ENCODE peak calls at places on chromosomes 2 and 18, in ten cellular contexts. One of them, this sample, is unnamed.

GRCh38 chr2:241358470-241358869 is 2.4 kb downstream of the FARP2 start:
- DNase-seq in IMR-90: no peak
- DNase-seq in HCT116: no peak
- DNase-seq in adipocyte: no peak
- DNase-seq in naive thymus-derived CD4-positive, alpha-beta T cell: no peak
- DNase-seq in adrenal gland: no peak
- DNase-seq in A549: no peak
- DNase-seq in fibroblast of lung: no peak
- DNase-seq in Karpas-422: no peak
- DNase-seq in CD8-positive, alpha-beta T cell: no peak
- DNase-seq in this sample: no peak

GRCh38 chr2:89848763-89849162 is 1157.3 kb downstream of the RPIA start:
- DNase-seq in adipocyte: no peak
- DNase-seq in naive thymus-derived CD4-positive, alpha-beta T cell: no peak
- DNase-seq in Karpas-422: no peak
- DNase-seq in IMR-90: no peak
- DNase-seq in HCT116: no peak
- DNase-seq in adrenal gland: no peak
- DNase-seq in fibroblast of lung: no peak
- DNase-seq in CD8-positive, alpha-beta T cell: no peak
- DNase-seq in A549: no peak
- DNase-seq in this sample: no peak

GRCh38 chr2:74293191-74294065 is 49.8 kb downstream of the SLC4A5 start:
- DNase-seq in IMR-90: peak; percentile 6
- DNase-seq in A549: no peak
- DNase-seq in naive thymus-derived CD4-positive, alpha-beta T cell: no peak
- DNase-seq in CD8-positive, alpha-beta T cell: no peak
- DNase-seq in fibroblast of lung: no peak
- DNase-seq in adipocyte: no peak
- DNase-seq in adrenal gland: no peak
- DNase-seq in Karpas-422: no peak
- DNase-seq in HCT116: no peak
- DNase-seq in this sample: peak; percentile 5

GRCh38 chr18:48675912-48676311 is 137.1 kb downstream of the CTIF start:
- DNase-seq in adipocyte: no peak
- DNase-seq in adrenal gland: peak; percentile 11
- DNase-seq in CD8-positive, alpha-beta T cell: no peak
- DNase-seq in Karpas-422: no peak
- DNase-seq in naive thymus-derived CD4-positive, alpha-beta T cell: no peak
- DNase-seq in IMR-90: no peak
- DNase-seq in fibroblast of lung: no peak
- DNase-seq in A549: no peak
- DNase-seq in HCT116: no peak
- DNase-seq in this sample: no peak

GRCh38 chr2:112941753-112942653 is 31.0 kb downstream of the IL37 start:
- DNase-seq in adrenal gland: peak; percentile 70
- DNase-seq in fibroblast of lung: peak; percentile 77
- DNase-seq in Karpas-422: peak; percentile 90
- DNase-seq in naive thymus-derived CD4-positive, alpha-beta T cell: no peak
- DNase-seq in adipocyte: peak; percentile 88
- DNase-seq in IMR-90: peak; percentile 76
- DNase-seq in HCT116: peak; percentile 64
- DNase-seq in A549: peak; percentile 78
- DNase-seq in CD8-positive, alpha-beta T cell: peak; percentile 69
- DNase-seq in this sample: peak; percentile 76

GRCh38 chr2:119111115-119111975 is 47.2 kb downstream of the C1QL2 start:
- DNase-seq in adrenal gland: no peak
- DNase-seq in IMR-90: no peak
- DNase-seq in fibroblast of lung: no peak
- DNase-seq in naive thymus-derived CD4-positive, alpha-beta T cell: no peak
- DNase-seq in HCT116: peak; percentile 72
- DNase-seq in Karpas-422: no peak
- DNase-seq in A549: peak; percentile 9
- DNase-seq in adipocyte: no peak
- DNase-seq in CD8-positive, alpha-beta T cell: peak; percentile 35
- DNase-seq in this sample: peak; percentile 69

GRCh38 chr18:48569139-48569914 is 30.5 kb downstream of the CTIF start:
- DNase-seq in Karpas-422: no peak
- DNase-seq in CD8-positive, alpha-beta T cell: no peak
- DNase-seq in naive thymus-derived CD4-positive, alpha-beta T cell: no peak
- DNase-seq in adrenal gland: no peak
- DNase-seq in fibroblast of lung: no peak
- DNase-seq in adipocyte: no peak
- DNase-seq in HCT116: no peak
- DNase-seq in A549: no peak
- DNase-seq in IMR-90: no peak
- DNase-seq in this sample: no peak

GRCh38 chr2:133004623-133005022 is 334.6 kb upstream of the LYPD1 start:
- DNase-seq in naive thymus-derived CD4-positive, alpha-beta T cell: no peak
- DNase-seq in adipocyte: no peak
- DNase-seq in fibroblast of lung: no peak
- DNase-seq in A549: no peak
- DNase-seq in HCT116: no peak
- DNase-seq in CD8-positive, alpha-beta T cell: no peak
- DNase-seq in IMR-90: no peak
- DNase-seq in Karpas-422: no peak
- DNase-seq in adrenal gland: no peak
- DNase-seq in this sample: no peak

DNA sequence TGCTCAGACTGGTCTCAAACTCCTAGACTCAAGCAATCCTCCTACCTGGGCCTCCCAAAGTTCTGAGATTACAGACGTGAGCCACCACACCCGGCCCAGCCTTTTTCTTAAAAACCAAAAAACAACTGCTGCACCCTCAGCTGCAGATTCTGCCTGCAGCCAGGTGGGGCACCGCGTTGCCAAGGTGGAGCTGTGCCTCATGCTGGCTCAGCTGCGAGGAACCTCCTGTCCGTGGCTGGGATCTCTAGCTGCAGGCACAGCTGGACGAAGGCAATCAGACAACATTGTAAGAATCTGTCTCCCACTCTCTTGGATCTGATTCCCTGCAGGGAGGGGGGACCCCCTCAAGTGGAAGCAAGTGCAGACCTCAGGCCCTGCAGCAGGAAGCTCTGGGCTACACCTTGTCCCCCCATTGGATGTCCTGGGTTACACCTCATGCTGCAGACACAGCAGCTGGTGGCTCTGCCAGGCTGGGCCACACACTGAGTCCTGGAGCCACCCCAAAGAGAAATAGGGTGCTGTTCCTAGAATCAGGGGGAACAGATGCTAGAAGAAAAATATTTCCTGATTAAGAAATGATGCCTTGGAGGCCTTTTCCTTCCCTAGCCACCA is 24.1 kb downstream of the CIDEA start:
- DNase-seq in IMR-90: peak; percentile 13
- DNase-seq in fibroblast of lung: peak; percentile 18
- DNase-seq in Karpas-422: peak; percentile 47
- DNase-seq in A549: no peak
- DNase-seq in adrenal gland: no peak
- DNase-seq in CD8-positive, alpha-beta T cell: no peak
- DNase-seq in naive thymus-derived CD4-positive, alpha-beta T cell: no peak
- DNase-seq in adipocyte: no peak
- DNase-seq in HCT116: no peak
- DNase-seq in this sample: peak; percentile 34
- H3K4me3 ChIP-seq in IMR-90: peak overlapping the region; percentile 45
- H3K4me3 ChIP-seq in fibroblast of lung: peak overlapping the region; percentile 52
- H3K4me3 ChIP-seq in Karpas-422: no peak overlapping the region
- H3K4me3 ChIP-seq in A549: no peak overlapping the region
- H3K4me3 ChIP-seq in adrenal gland: peak overlapping the region; percentile 27
- H3K4me3 ChIP-seq in CD8-positive, alpha-beta T cell: no peak overlapping the region
- H3K4me3 ChIP-seq in naive thymus-derived CD4-positive, alpha-beta T cell: no peak overlapping the region
- H3K4me3 ChIP-seq in adipocyte: peak overlapping the region; percentile 80
- H3K4me3 ChIP-seq in HCT116: no peak overlapping the region
- H3K4me3 ChIP-seq in this sample: no peak overlapping the region

GRCh38 chr18:74496508-74497307 is 545 bp downstream of the CNDP2 start:
- DNase-seq in Karpas-422: peak; percentile 79
- DNase-seq in IMR-90: peak; percentile 42
- DNase-seq in naive thymus-derived CD4-positive, alpha-beta T cell: peak; percentile 11
- DNase-seq in adrenal gland: peak; percentile 71
- DNase-seq in adipocyte: peak; percentile 74
- DNase-seq in A549: peak; percentile 51
- DNase-seq in CD8-positive, alpha-beta T cell: no peak
- DNase-seq in fibroblast of lung: peak; percentile 39
- DNase-seq in HCT116: peak; percentile 26
- DNase-seq in this sample: peak; percentile 6

GRCh38 chr18:74499633-74500032 is 3.5 kb downstream of the CNDP2 start:
- DNase-seq in Karpas-422: peak; percentile 84
- DNase-seq in naive thymus-derived CD4-positive, alpha-beta T cell: peak; percentile 46
- DNase-seq in HCT116: no peak
- DNase-seq in CD8-positive, alpha-beta T cell: peak; percentile 61
- DNase-seq in adipocyte: no peak
- DNase-seq in A549: no peak
- DNase-seq in fibroblast of lung: peak; percentile 58
- DNase-seq in adrenal gland: peak; percentile 71
- DNase-seq in IMR-90: no peak
- DNase-seq in this sample: peak; percentile 72

GRCh38 chr18:74498712-74499629 is 2.8 kb downstream of the CNDP2 start:
- DNase-seq in HCT116: no peak
- DNase-seq in naive thymus-derived CD4-positive, alpha-beta T cell: peak; percentile 76
- DNase-seq in adrenal gland: peak; percentile 31
- DNase-seq in IMR-90: no peak
- DNase-seq in A549: no peak
- DNase-seq in adipocyte: no peak
- DNase-seq in fibroblast of lung: peak; percentile 4
- DNase-seq in CD8-positive, alpha-beta T cell: peak; percentile 81
- DNase-seq in Karpas-422: peak; percentile 92
- DNase-seq in this sample: peak; percentile 39

GRCh38 chr18:74497308-74497640 is 1.1 kb downstream of the CNDP2 start:
- DNase-seq in fibroblast of lung: no peak
- DNase-seq in adrenal gland: no peak
- DNase-seq in adipocyte: no peak
- DNase-seq in naive thymus-derived CD4-positive, alpha-beta T cell: no peak
- DNase-seq in CD8-positive, alpha-beta T cell: no peak
- DNase-seq in IMR-90: no peak
- DNase-seq in A549: no peak
- DNase-seq in HCT116: no peak
- DNase-seq in Karpas-422: peak; percentile 62
- DNase-seq in this sample: peak; percentile 13

GRCh38 chr18:74497778-74498177 is 1.6 kb downstream of the CNDP2 start:
- DNase-seq in adipocyte: no peak
- DNase-seq in naive thymus-derived CD4-positive, alpha-beta T cell: no peak
- DNase-seq in CD8-positive, alpha-beta T cell: no peak
- DNase-seq in adrenal gland: no peak
- DNase-seq in IMR-90: no peak
- DNase-seq in A549: no peak
- DNase-seq in Karpas-422: peak; percentile 70
- DNase-seq in fibroblast of lung: no peak
- DNase-seq in HCT116: no peak
- DNase-seq in this sample: no peak
- H3K4me3 ChIP-seq in adipocyte: no peak overlapping the region
- H3K4me3 ChIP-seq in naive thymus-derived CD4-positive, alpha-beta T cell: no peak overlapping the region
- H3K4me3 ChIP-seq in CD8-positive, alpha-beta T cell: no peak overlapping the region
- H3K4me3 ChIP-seq in adrenal gland: no peak overlapping the region
- H3K4me3 ChIP-seq in IMR-90: no peak overlapping the region
- H3K4me3 ChIP-seq in A549: no peak overlapping the region
- H3K4me3 ChIP-seq in Karpas-422: peak overlapping the region; percentile 87
- H3K4me3 ChIP-seq in fibroblast of lung: no peak overlapping the region
- H3K4me3 ChIP-seq in HCT116: peak overlapping the region; percentile 76
- H3K4me3 ChIP-seq in this sample: no peak overlapping the region

GRCh38 chr18:12422936-12423335 is 15.2 kb downstream of the PRELID3A start:
- DNase-seq in HCT116: no peak
- DNase-seq in A549: peak; percentile 63
- DNase-seq in adipocyte: no peak
- DNase-seq in adrenal gland: no peak
- DNase-seq in Karpas-422: peak; percentile 79
- DNase-seq in IMR-90: no peak
- DNase-seq in CD8-positive, alpha-beta T cell: no peak
- DNase-seq in naive thymus-derived CD4-positive, alpha-beta T cell: no peak
- DNase-seq in fibroblast of lung: no peak
- DNase-seq in this sample: no peak

GRCh38 chr18:12423393-12423792 is 15.7 kb downstream of the PRELID3A start:
- DNase-seq in adipocyte: no peak
- DNase-seq in IMR-90: no peak
- DNase-seq in CD8-positive, alpha-beta T cell: no peak
- DNase-seq in HCT116: no peak
- DNase-seq in fibroblast of lung: no peak
- DNase-seq in A549: no peak
- DNase-seq in adrenal gland: no peak
- DNase-seq in Karpas-422: no peak
- DNase-seq in naive thymus-derived CD4-positive, alpha-beta T cell: no peak
- DNase-seq in this sample: no peak

GRCh38 chr18:12421732-12422131 is 14.0 kb downstream of the PRELID3A start:
- DNase-seq in A549: no peak
- DNase-seq in HCT116: no peak
- DNase-seq in Karpas-422: no peak
- DNase-seq in CD8-positive, alpha-beta T cell: no peak
- DNase-seq in naive thymus-derived CD4-positive, alpha-beta T cell: no peak
- DNase-seq in adrenal gland: no peak
- DNase-seq in IMR-90: no peak
- DNase-seq in adipocyte: no peak
- DNase-seq in fibroblast of lung: no peak
- DNase-seq in this sample: no peak

GRCh38 chr18:12423820-12424219 is 16.1 kb downstream of the PRELID3A start:
- DNase-seq in HCT116: no peak
- DNase-seq in A549: no peak
- DNase-seq in adipocyte: no peak
- DNase-seq in adrenal gland: no peak
- DNase-seq in CD8-positive, alpha-beta T cell: no peak
- DNase-seq in fibroblast of lung: no peak
- DNase-seq in Karpas-422: no peak
- DNase-seq in IMR-90: no peak
- DNase-seq in naive thymus-derived CD4-positive, alpha-beta T cell: no peak
- DNase-seq in this sample: no peak

DNA sequence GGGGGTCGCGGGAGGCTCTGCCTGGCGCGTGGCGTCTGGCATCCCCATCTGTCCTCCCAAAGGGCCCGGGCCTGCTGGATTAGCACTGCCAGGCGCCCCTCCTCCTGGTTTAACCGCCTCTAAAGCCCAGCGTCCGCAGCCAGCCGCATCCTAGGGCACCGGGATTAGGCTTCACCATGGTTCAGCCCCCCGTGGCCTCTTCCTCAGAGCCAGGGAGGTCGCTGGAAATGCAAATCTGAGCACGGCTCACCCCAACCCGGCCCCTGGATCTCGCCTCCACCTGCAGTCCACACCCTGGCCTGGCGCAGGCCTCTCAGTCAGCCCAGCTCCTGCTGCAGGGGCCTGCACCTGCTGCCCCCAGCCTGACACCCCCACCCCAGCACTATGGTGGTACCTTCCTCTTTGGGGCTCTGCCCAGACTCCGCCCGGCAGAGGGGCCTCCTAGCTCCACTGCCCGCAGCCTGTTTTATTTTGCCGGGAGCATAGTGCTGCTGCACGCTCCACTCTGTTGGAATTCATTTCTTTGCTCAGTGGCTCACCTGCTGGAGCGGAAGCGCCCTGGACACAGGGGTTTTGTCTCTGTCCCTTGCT is 13.2 kb downstream of the PRELID3A start:
- DNase-seq in IMR-90: no peak
- DNase-seq in HCT116: no peak
- DNase-seq in naive thymus-derived CD4-positive, alpha-beta T cell: no peak
- DNase-seq in CD8-positive, alpha-beta T cell: no peak
- DNase-seq in fibroblast of lung: no peak
- DNase-seq in A549: no peak
- DNase-seq in Karpas-422: peak; percentile 73
- DNase-seq in adrenal gland: no peak
- DNase-seq in adipocyte: no peak
- DNase-seq in this sample: no peak
- H3K4me3 ChIP-seq in IMR-90: no peak overlapping the region
- H3K4me3 ChIP-seq in HCT116: no peak overlapping the region
- H3K4me3 ChIP-seq in naive thymus-derived CD4-positive, alpha-beta T cell: no peak overlapping the region
- H3K4me3 ChIP-seq in CD8-positive, alpha-beta T cell: no peak overlapping the region
- H3K4me3 ChIP-seq in fibroblast of lung: no peak overlapping the region
- H3K4me3 ChIP-seq in A549: no peak overlapping the region
- H3K4me3 ChIP-seq in Karpas-422: peak overlapping the region; percentile 57
- H3K4me3 ChIP-seq in adrenal gland: peak overlapping the region; percentile 61
- H3K4me3 ChIP-seq in adipocyte: no peak overlapping the region
- H3K4me3 ChIP-seq in this sample: no peak overlapping the region

DNA sequence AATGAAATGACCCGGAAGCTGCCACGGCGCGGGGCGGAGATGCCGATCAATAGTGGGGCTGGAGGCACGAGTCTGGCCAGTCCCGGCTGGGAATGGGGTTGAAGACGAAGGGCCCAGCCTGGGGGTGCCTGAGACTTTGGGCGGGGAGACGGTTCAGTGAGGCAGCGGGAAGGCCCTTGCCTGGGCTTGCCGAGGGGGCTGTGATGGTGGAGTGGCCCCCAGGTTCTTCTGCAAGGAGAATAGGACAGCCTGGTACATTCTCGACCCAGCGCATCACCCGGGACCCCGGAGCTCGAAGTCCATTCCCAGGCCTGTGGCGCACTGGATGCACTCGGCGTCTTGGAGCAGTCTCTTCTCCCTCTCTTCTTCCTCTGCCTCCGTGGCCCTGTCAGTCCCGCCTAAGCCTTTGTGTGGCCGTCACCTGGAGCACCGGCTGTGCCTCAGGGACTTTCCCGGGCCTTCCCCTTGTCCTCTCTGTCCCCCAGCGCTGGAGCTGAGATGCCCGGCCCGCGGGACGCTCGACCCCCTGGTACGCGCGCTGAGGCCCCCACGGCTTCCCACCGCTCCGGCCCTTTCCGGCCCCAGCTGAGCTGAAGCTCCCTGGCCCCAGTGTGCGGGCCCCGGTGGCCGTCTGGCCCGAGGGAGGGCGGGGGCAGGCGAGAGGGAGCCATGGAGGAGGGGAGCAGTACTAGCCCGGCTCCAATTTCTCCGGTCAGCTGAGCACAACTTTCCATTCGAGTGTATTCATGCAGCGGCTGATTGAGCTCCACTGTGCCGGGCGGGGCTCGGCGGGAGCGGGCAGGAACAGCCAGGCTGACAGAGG is 8.0 kb downstream of the SIX3 start:
- DNase-seq in HCT116: no peak
- DNase-seq in adipocyte: peak; percentile 50
- DNase-seq in fibroblast of lung: peak; percentile 51
- DNase-seq in IMR-90: peak; percentile 12
- DNase-seq in A549: no peak
- DNase-seq in adrenal gland: peak; percentile 31
- DNase-seq in Karpas-422: no peak
- DNase-seq in CD8-positive, alpha-beta T cell: no peak
- DNase-seq in naive thymus-derived CD4-positive, alpha-beta T cell: no peak
- DNase-seq in this sample: peak; percentile 27
- H3K4me3 ChIP-seq in HCT116: no peak overlapping the region
- H3K4me3 ChIP-seq in adipocyte: peak overlapping the region; percentile 47
- H3K4me3 ChIP-seq in fibroblast of lung: no peak overlapping the region
- H3K4me3 ChIP-seq in IMR-90: no peak overlapping the region
- H3K4me3 ChIP-seq in A549: no peak overlapping the region
- H3K4me3 ChIP-seq in adrenal gland: no peak overlapping the region
- H3K4me3 ChIP-seq in Karpas-422: no peak overlapping the region
- H3K4me3 ChIP-seq in CD8-positive, alpha-beta T cell: no peak overlapping the region
- H3K4me3 ChIP-seq in naive thymus-derived CD4-positive, alpha-beta T cell: no peak overlapping the region
- H3K4me3 ChIP-seq in this sample: peak overlapping the region; percentile 4